ENCODE peak calls at places on chromosomes 1 and 21, in nine cellular contexts. V is uterus; W is CD8-positive, alpha-beta memory T cell; K is CD4-positive, CD25-positive, alpha-beta regulatory T cell; Q is stomach; B is ovary; O is lower lobe of right lung; U is psoas muscle; H is tibial nerve. J is an unnamed sample.

GRCh38 chr1:152348447-152348846 is 11.4 kb downstream of the FLG2 start:
- DNase-seq in V (no peak), W (no peak), K (no peak), Q (no peak), B (no peak), O (no peak), U (no peak), H (no peak), J (no peak)

GRCh38 chr1:246069581-246069980 is 437.5 kb downstream of the SMYD3 start:
- DNase-seq in V (no peak), W (no peak), K (no peak), Q (no peak), B (no peak), O (no peak), U (no peak), H (no peak), J (no peak)

GRCh38 chr1:183105449-183105848 is 80.6 kb upstream of the LAMC2 start:
- DNase-seq in V (no peak), W (no peak), K (no peak), Q (no peak), B (no peak), O (no peak), U (no peak), H (no peak), J (no peak)

GRCh38 chr1:11898831-11899467 is 27.3 kb downstream of the KIAA2013 start:
- DNase-seq in V (no peak), W (no peak), K (no peak), Q (no peak), B (no peak), O (no peak), U (no peak), H (no peak), J (no peak)

GRCh38 chr1:222140206-222140605 is 398.3 kb upstream of the DUSP10 start:
- DNase-seq in V (no peak), W (no peak), K (no peak), Q (no peak), B (no peak), O (no peak), U (no peak), H (no peak), J (no peak)

GRCh38 chr1:41713557-41714327 is 205.0 kb downstream of the HIVEP3 start:
- DNase-seq in V (peak; percentile 51), W (no peak), K (no peak), Q (no peak), B (no peak), O (no peak), U (no peak), H (no peak), J (peak; percentile 43)

GRCh38 chr1:183568176-183569041 is 21.9 kb downstream of the NCF2 start:
- DNase-seq in V (no peak), W (no peak), K (no peak), Q (no peak), B (no peak), O (no peak), U (no peak), H (peak; percentile 10), J (no peak)

GRCh38 chr1:182446033-182446669 is 3.8 kb upstream of the RGSL1 start:
- DNase-seq in V (no peak), W (peak; percentile 4), K (peak; percentile 3), Q (no peak), B (no peak), O (no peak), U (no peak), H (peak; percentile 64), J (no peak)

GRCh38 chr1:8211620-8212442 is 106.1 kb upstream of the SLC45A1 start:
- DNase-seq in V (no peak), W (no peak), K (no peak), Q (peak; percentile 37), B (no peak), O (peak; percentile 79), U (peak; percentile 47), H (peak; percentile 43), J (no peak)

GRCh38 chr1:7150951-7151350 is 365.7 kb downstream of the CAMTA1 start:
- DNase-seq in V (no peak), W (no peak), K (no peak), Q (no peak), B (no peak), O (no peak), U (no peak), H (no peak), J (no peak)

GRCh38 chr1:203649551-203650011 is 22.9 kb downstream of the ATP2B4 start:
- DNase-seq in V (no peak), W (peak; percentile 56), K (peak; percentile 34), Q (no peak), B (no peak), O (no peak), U (no peak), H (no peak), J (no peak)

GRCh38 chr21:43187715-43188114 is 18.9 kb downstream of the CRYAA start:
- DNase-seq in V (no peak), W (no peak), K (no peak), Q (no peak), B (no peak), O (no peak), U (no peak), H (peak; percentile 3), J (peak; percentile 3)

GRCh38 chr1:158951956-158952355 is 20.6 kb downstream of the PYHIN1 start:
- DNase-seq in V (no peak), W (no peak), K (no peak), Q (no peak), B (no peak), O (no peak), U (no peak), H (no peak), J (no peak)
- H3K27ac ChIP-seq in V (no peak overlapping the region), W (no peak overlapping the region), K (no peak overlapping the region), Q (no peak overlapping the region), B (no peak overlapping the region), O (no peak overlapping the region), U (no peak overlapping the region), H (no peak overlapping the region), J (no peak overlapping the region)

GRCh38 chr1:39080884-39081265 is 54.7 kb downstream of the NDUFS5 start:
- DNase-seq in V (peak; percentile 53), W (no peak), K (no peak), Q (no peak), B (peak; percentile 59), O (no peak), U (peak; percentile 35), H (no peak), J (peak; percentile 39)

GRCh38 chr1:39081266-39082139 is 55.4 kb downstream of the NDUFS5 start:
- DNase-seq in V (peak; percentile 37), W (no peak), K (peak; percentile 16), Q (no peak), B (peak; percentile 58), O (peak; percentile 54), U (peak; percentile 32), H (no peak), J (peak; percentile 23)

GRCh38 chr1:39082811-39083576 is 56.8 kb downstream of the NDUFS5 start:
- DNase-seq in V (no peak), W (no peak), K (no peak), Q (no peak), B (peak; percentile 24), O (no peak), U (no peak), H (no peak), J (no peak)

GRCh38 chr1:39084191-39084590 is 58.0 kb downstream of the NDUFS5 start:
- DNase-seq in V (no peak), W (no peak), K (no peak), Q (no peak), B (peak; percentile 29), O (no peak), U (no peak), H (no peak), J (no peak)

GRCh38 chr1:39082140-39082799 is 56.1 kb downstream of the NDUFS5 start:
- DNase-seq in V (no peak), W (no peak), K (no peak), Q (no peak), B (peak; percentile 45), O (no peak), U (no peak), H (no peak), J (no peak)
- H3K27ac ChIP-seq in V (peak overlapping the region; percentile 8), W (no peak overlapping the region), K (no peak overlapping the region), Q (no peak overlapping the region), B (no peak overlapping the region), O (no peak overlapping the region), U (no peak overlapping the region), H (no peak overlapping the region), J (no peak overlapping the region)

DNA sequence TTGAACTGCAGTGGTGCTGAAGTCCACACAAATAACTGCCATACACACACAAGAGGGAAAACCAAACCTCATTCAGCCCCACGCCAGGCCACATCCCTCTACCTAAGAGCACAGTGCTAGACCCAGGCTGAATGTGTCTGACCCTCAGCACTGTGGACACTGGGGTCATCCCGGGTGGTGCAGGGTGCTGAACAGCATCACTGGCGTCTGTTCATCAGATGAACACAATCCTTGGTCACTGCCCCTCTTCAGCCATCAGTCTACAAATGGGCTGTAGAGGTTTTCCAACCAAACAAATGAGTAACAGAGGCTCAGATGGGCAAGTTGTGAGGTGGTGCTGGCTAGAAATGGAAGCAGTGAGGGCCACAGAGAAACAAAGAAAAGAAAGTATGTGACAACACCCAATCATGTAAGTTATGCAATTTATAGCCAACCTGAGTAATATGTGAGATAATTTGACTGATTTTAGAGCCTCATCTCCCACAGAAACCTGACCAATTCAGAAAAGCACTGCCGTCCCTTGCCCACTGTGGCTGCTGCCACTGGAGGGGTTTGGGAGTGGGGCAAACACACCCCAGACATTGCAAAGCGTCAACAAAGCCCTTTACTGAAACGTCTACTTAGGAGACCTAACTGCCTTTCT is 27.9 kb downstream of the GNB1 start:
- DNase-seq in V (no peak), W (no peak), K (no peak), Q (no peak), B (no peak), O (no peak), U (no peak), H (no peak), J (no peak)
- H3K27ac ChIP-seq in V (no peak overlapping the region), W (no peak overlapping the region), K (peak overlapping the region; percentile 26), Q (no peak overlapping the region), B (no peak overlapping the region), O (no peak overlapping the region), U (no peak overlapping the region), H (no peak overlapping the region), J (no peak overlapping the region)

GRCh38 chr1:160094806-160095205 is 3.6 kb downstream of the IGSF8 start:
- DNase-seq in V (no peak), W (no peak), K (no peak), Q (no peak), B (no peak), O (no peak), U (no peak), H (no peak), J (no peak)
- H3K27ac ChIP-seq in V (no peak overlapping the region), W (no peak overlapping the region), K (no peak overlapping the region), Q (no peak overlapping the region), B (no peak overlapping the region), O (no peak overlapping the region), U (no peak overlapping the region), H (no peak overlapping the region), J (no peak overlapping the region)

GRCh38 chr1:59186656-59187055 is 110.2 kb upstream of the FGGY start:
- DNase-seq in V (no peak), W (no peak), K (no peak), Q (no peak), B (no peak), O (no peak), U (peak; percentile 34), H (peak; percentile 31), J (no peak)
- H3K27ac ChIP-seq in V (no peak overlapping the region), W (no peak overlapping the region), K (no peak overlapping the region), Q (no peak overlapping the region), B (no peak overlapping the region), O (no peak overlapping the region), U (no peak overlapping the region), H (no peak overlapping the region), J (no peak overlapping the region)

DNA sequence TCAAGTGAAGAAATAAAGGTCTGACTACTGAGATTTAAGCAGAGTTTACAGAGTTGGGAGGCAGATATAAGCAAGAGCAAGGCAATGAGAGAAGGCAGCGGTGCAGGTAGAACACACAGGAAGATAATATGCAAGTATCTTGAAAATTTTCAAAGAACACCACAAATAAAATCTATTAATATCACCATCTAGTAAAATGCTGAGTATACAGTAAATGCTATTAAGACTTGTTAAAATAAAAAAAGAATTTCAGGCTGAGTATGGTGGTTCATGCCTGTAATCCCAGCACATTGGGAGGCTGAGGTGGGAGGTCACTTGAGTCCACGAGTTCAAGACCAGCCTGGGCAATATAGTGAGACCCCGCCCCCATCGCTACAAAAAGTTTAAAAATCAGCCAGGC is 20.0 kb downstream of the SORT1 start:
- DNase-seq in V (no peak), W (no peak), K (no peak), Q (no peak), B (no peak), O (no peak), U (no peak), H (no peak), J (no peak)
- H3K27ac ChIP-seq in V (no peak overlapping the region), W (no peak overlapping the region), K (no peak overlapping the region), Q (no peak overlapping the region), B (no peak overlapping the region), O (no peak overlapping the region), U (peak overlapping the region; percentile 97), H (no peak overlapping the region), J (no peak overlapping the region)